ENCODE peak calls at places on chromosomes 1 and 21, in four cellular contexts. Z, F, I and P are unnamed samples.

GRCh38 chr1:192485692-192486436 is 89.7 kb upstream of the RGS1 start:
- DNase-seq in I (peak), F (peak), Z (peak), P (no peak)

GRCh38 chr1:39154553-39155361 is 49.7 kb upstream of the MACF1 start:
- DNase-seq in Z (peak), F (peak), I (peak), P (no peak)

GRCh38 chr1:156524481-156524869 is 23.9 kb upstream of the MEF2D start:
- DNase-seq in I (no peak), Z (no peak), F (no peak), P (no peak)

GRCh38 chr1:183610053-183610452 is 19.8 kb upstream of the NCF2 start:
- DNase-seq in I (no peak), Z (peak), F (peak), P (no peak)

GRCh38 chr1:182207300-182207699 is 145.8 kb upstream of the ZNF648 start:
- DNase-seq in Z (no peak), I (no peak), F (no peak), P (no peak)

GRCh38 chr1:17168480-17168878 is 36.4 kb upstream of the PADI1 start:
- DNase-seq in Z (peak), I (peak), F (peak), P (no peak)

GRCh38 chr1:162899422-162900168 is 38.6 kb upstream of the CCDC190 start:
- DNase-seq in I (peak), F (peak), Z (peak), P (no peak)

GRCh38 chr1:58399176-58399575 is 147.3 kb downstream of the OMA1 start:
- DNase-seq in I (no peak), F (no peak), Z (no peak), P (no peak)

GRCh38 chr1:46221749-46222148 is 18.6 kb downstream of the LURAP1 start:
- DNase-seq in Z (no peak), F (no peak), I (no peak), P (no peak)

GRCh38 chr1:30371179-30371788 is 352.1 kb downstream of the MATN1 start:
- DNase-seq in F (no peak), I (no peak), Z (no peak), P (no peak)

GRCh38 chr1:150362721-150363425 is 1.1 kb upstream of the RPRD2 start:
- DNase-seq in I (no peak), Z (no peak), F (no peak), P (no peak)

GRCh38 chr1:114083186-114083585 is 70.5 kb downstream of the SYT6 start:
- DNase-seq in I (no peak), Z (no peak), F (no peak), P (no peak)

GRCh38 chr1:97014426-97014825 is 292.8 kb downstream of the PTBP2 start:
- DNase-seq in I (no peak), Z (no peak), F (no peak), P (no peak)

GRCh38 chr1:83029916-83030315 is 969.0 kb downstream of the TTLL7 start:
- DNase-seq in Z (peak), I (no peak), F (peak), P (no peak)

GRCh38 chr1:205438213-205439158 is 16.6 kb upstream of the LEMD1 start:
- DNase-seq in F (peak), I (peak), Z (peak), P (peak)

GRCh38 chr1:244361764-244362473 is 89.8 kb downstream of the ADSS2 start:
- DNase-seq in I (peak), Z (peak), F (peak), P (no peak)

GRCh38 chr1:205955499-205955898 is 12.2 kb upstream of the SLC26A9 start:
- DNase-seq in I (no peak), F (no peak), Z (no peak), P (no peak)

GRCh38 chr1:12204140-12204539 is 25.7 kb upstream of the VPS13D start:
- DNase-seq in I (no peak), F (no peak), Z (no peak), P (no peak)

GRCh38 chr1:33327587-33328325 is 6.9 kb upstream of the A3GALT2 start:
- DNase-seq in Z (peak), F (peak), I (peak), P (no peak)

GRCh38 chr1:26158271-26159112 is at the start of gene FAM110D:
- DNase-seq in F (no peak), Z (no peak), I (no peak), P (no peak)

GRCh38 chr1:220564216-220564615 is 36.3 kb downstream of the MARK1 start:
- DNase-seq in Z (no peak), F (no peak), I (no peak), P (no peak)

GRCh38 chr21:29947119-29947518 is 7.3 kb upstream of the GRIK1 start:
- DNase-seq in I (no peak), F (no peak), Z (no peak), P (no peak)

GRCh38 chr1:113042336-113043143 is 30.5 kb upstream of the LRIG2 start:
- DNase-seq in Z (peak), F (peak), I (peak), P (peak)

GRCh38 chr1:167541013-167541412 is 12.5 kb downstream of the CREG1 start:
- DNase-seq in I (no peak), Z (no peak), F (peak), P (no peak)

GRCh38 chr1:205546541-205546940 is 42.1 kb downstream of the CDK18 start:
- DNase-seq in I (no peak), F (no peak), Z (no peak), P (no peak)

GRCh38 chr1:1895456-1896333 is 4.8 kb upstream of the GNB1 start:
- DNase-seq in Z (no peak), F (no peak), I (no peak), P (no peak)

GRCh38 chr1:207335695-207336363 is 14.4 kb downstream of the CD55 start:
- DNase-seq in I (peak), F (peak), Z (peak), P (no peak)

GRCh38 chr1:173328961-173329360 is 121.8 kb upstream of the TNFSF4 start:
- DNase-seq in I (no peak), Z (no peak), F (no peak), P (no peak)

GRCh38 chr1:59484090-59484489 is 187.2 kb downstream of the FGGY start:
- DNase-seq in F (peak), Z (peak), I (peak), P (peak)

GRCh38 chr1:204227996-204228785 is 14.4 kb upstream of the GOLT1A start:
- DNase-seq in I (no peak), Z (no peak), F (no peak), P (no peak)